ENCODE peak calls at places on chromosomes 11 and 22, in nine cellular contexts. A is progenitor cell of endocrine pancreas; J is body of pancreas; M is brain microvascular endothelial cell; N is lower leg skin; L is NB4; P is HCT116; I is GM10248; O is CD4-positive, alpha-beta T cell. H is an unnamed sample.

GRCh38 chr11:100748153-100748552 is 61.1 kb downstream of the ARHGAP42 start:
- DNase-seq in A (no peak), J (no peak), M (no peak), N (no peak), L (no peak), P (no peak), I (no peak), O (no peak), H (no peak)

GRCh38 chr11:1052133-1053011 is 15.9 kb upstream of the MUC6 start:
- DNase-seq in A (no peak), J (no peak), M (no peak), N (no peak), L (no peak), P (no peak), I (no peak), O (no peak), H (no peak)

GRCh38 chr11:45089251-45089650 is 57.2 kb upstream of the PRDM11 start:
- DNase-seq in A (no peak), J (peak; percentile 82), M (peak; percentile 50), N (peak; percentile 95), L (no peak), P (no peak), I (no peak), O (no peak), H (no peak)

GRCh38 chr11:10731064-10731680 is 19.9 kb upstream of the CTR9 start:
- DNase-seq in A (no peak), J (no peak), M (no peak), N (no peak), L (no peak), P (no peak), I (no peak), O (no peak), H (no peak)

GRCh38 chr11:21909145-21909544 is 283.7 kb upstream of the ANO5 start:
- DNase-seq in A (no peak), J (no peak), M (no peak), N (no peak), L (no peak), P (no peak), I (no peak), O (no peak), H (no peak)

GRCh38 chr22:37822079-37822833 is 926 bp upstream of the GALR3 start:
- DNase-seq in A (no peak), J (no peak), M (no peak), N (no peak), L (no peak), P (no peak), I (no peak), O (no peak), H (no peak)

GRCh38 chr11:63937713-63938480 is 905 bp upstream of the NAA40 start:
- DNase-seq in A (no peak), J (peak; percentile 35), M (no peak), N (no peak), L (peak; percentile 55), P (no peak), I (no peak), O (no peak), H (no peak)

GRCh38 chr11:69135420-69136363 is 20.0 kb upstream of the SMIM38 start:
- DNase-seq in A (no peak), J (peak; percentile 1), M (no peak), N (no peak), L (no peak), P (no peak), I (no peak), O (no peak), H (no peak)

GRCh38 chr11:105447936-105448702 is 161.8 kb upstream of the GRIA4 start:
- DNase-seq in A (no peak), J (no peak), M (no peak), N (no peak), L (no peak), P (no peak), I (no peak), O (no peak), H (no peak)
- TF ChIP-seq CTCF in A (no peak), J (no peak), M (no peak), N (no peak), L (no peak), P (no peak), I (no peak), O (no peak), H (no peak)

GRCh38 chr11:18798941-18799469 is 7.4 kb upstream of the PTPN5 start:
- DNase-seq in A (no peak), J (no peak), M (no peak), N (no peak), L (no peak), P (no peak), I (no peak), O (no peak), H (no peak)

GRCh38 chr11:18804621-18805020 is 13.0 kb upstream of the PTPN5 start:
- DNase-seq in A (no peak), J (no peak), M (no peak), N (no peak), L (no peak), P (no peak), I (no peak), O (no peak), H (no peak)

DNA sequence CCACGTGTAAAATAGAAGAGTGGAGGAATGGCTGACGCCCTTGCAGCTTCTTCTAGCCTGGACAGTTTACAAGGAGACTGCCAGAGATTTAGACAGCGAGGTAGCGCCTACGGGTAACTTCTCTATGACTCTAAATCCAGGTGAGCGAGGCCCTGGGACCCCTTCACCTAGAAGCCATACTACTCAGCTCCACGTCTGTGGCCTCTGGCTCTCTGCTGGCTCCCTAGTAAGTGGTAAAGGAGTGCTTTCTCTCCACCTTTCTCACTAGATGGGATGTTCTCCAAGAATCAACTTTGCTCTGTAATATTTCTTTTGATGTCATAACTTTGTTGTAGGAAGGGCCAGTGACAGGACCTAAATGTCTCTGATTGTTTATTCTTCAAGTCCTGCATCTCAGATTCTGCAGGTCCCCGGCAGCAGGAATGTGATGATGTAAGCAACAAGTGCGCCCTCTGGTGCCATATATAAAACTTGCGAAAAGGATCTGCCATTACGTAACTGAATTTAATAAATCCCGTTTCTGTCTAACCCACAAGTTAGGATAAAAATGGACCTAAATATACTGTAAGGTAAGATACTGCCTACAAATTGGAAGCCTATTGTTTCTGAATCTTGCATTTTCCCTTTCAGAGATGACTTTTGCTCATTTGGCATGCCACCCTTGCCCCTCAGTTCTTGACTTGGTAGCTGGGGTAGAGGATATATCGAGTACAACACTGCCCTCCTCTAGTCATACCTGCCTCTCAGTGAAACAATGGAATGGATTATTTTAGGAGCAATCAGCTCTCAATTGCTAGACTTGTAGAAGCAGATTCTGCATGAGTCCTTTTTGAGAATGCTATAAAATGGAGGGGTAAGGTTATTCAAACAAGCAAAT is 11.0 kb upstream of the PTPN5 start:
- DNase-seq in A (no peak), J (peak; percentile 65), M (peak; percentile 78), N (no peak), L (peak; percentile 69), P (peak; percentile 58), I (peak; percentile 53), O (no peak), H (no peak)
- TF ChIP-seq CTCF in A (peak; percentile 77), J (peak; percentile 23), M (peak; percentile 71), N (no peak), L (peak; percentile 48), P (peak; percentile 76), I (peak; percentile 52), O (peak; percentile 60), H (peak; percentile 45)

DNA sequence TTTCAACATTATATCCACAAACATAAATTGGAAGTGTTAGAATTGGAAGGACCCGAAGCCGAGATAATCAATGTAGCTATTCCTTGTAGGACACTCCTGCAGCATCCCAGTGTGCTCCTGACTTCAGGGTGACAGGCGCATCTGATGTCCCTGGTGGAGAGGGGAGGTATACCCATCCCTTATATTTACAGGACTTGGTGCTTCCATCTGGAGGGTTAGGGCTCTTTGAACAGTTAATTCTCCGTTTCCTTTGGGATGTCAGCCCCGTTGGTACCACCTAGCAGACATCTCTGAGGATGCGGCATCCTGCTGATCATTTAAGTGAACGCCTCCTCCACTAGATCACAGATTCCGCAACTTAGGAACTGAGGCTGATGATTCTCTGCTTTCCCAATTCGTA is 451.3 kb downstream of the OPCML start:
- DNase-seq in A (no peak), J (no peak), M (no peak), N (no peak), L (no peak), P (no peak), I (no peak), O (no peak), H (no peak)
- TF ChIP-seq CTCF in A (peak; percentile 10), J (no peak), M (no peak), N (no peak), L (no peak), P (no peak), I (no peak), O (no peak), H (no peak)

DNA sequence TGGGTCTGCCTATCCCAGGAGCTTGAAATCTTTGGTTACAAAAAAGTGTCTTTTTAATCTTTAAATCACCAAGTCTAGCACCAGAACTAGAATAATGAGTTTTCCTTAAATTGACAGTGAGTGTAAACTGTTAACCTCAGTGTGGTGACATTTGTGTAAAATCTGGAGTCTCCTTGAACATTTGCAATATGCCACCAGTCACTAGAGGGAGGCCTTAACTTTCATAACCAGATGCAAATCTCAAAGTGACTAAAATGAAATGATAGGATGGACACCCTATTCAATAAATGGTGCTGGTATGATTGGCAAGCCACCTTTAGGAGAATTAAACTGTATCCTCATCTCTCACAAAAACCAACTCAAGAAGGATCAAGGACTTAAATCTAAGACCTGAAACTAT is 8.3 kb upstream of the SCGB1D2 start:
- DNase-seq in A (no peak), J (no peak), M (no peak), N (no peak), L (peak; percentile 22), P (no peak), I (no peak), O (no peak), H (no peak)
- TF ChIP-seq CTCF in A (no peak), J (no peak), M (no peak), N (no peak), L (peak; percentile 19), P (peak; percentile 48), I (peak; percentile 17), O (no peak), H (no peak)